ENCODE peak calls at places on chromosomes 2 and 18, in eight cellular contexts. I, U, T, C, O, S, P and G are unnamed samples. For H3K27me3, the result is how much of the 10 kb centered on the place peaks cover.

GRCh38 chr2:192286093-192286701 is 91.5 kb upstream of the TMEFF2 start:
- DNase-seq in I (no peak), U (no peak), T (no peak), C (no peak), O (no peak), S (no peak), P (no peak), G (no peak)

GRCh38 chr2:117979911-117980341 is 33.9 kb downstream of the CCDC93 start:
- DNase-seq in I (no peak), U (peak), T (no peak), C (no peak), O (no peak), S (no peak), P (no peak), G (peak)

GRCh38 chr2:160720098-160720497 is 226.5 kb upstream of the RBMS1 start:
- DNase-seq in I (no peak), U (no peak), T (no peak), C (no peak), O (no peak), S (no peak), P (no peak), G (no peak)

GRCh38 chr18:58992301-58993231 is 127.9 kb downstream of the ZNF532 start:
- DNase-seq in I (no peak), U (no peak), T (no peak), C (no peak), O (no peak), S (no peak), P (no peak), G (no peak)

GRCh38 chr2:50514881-50515280 is 517.1 kb downstream of the NRXN1 start:
- DNase-seq in I (no peak), U (no peak), T (no peak), C (no peak), O (no peak), S (no peak), P (no peak), G (no peak)

GRCh38 chr2:69902213-69902922 is 8.6 kb downstream of the SNRNP27 start:
- DNase-seq in I (peak), U (peak), T (no peak), C (peak), O (no peak), S (no peak), P (no peak), G (no peak)

GRCh38 chr2:237404413-237404812 is 9.6 kb downstream of the COL6A3 start:
- DNase-seq in I (no peak), U (no peak), T (no peak), C (no peak), O (no peak), S (no peak), P (no peak), G (no peak)

GRCh38 chr2:146734042-146734715 is 1110.7 kb upstream of the ACVR2A start:
- DNase-seq in I (no peak), U (peak), T (no peak), C (no peak), O (no peak), S (no peak), P (no peak), G (no peak)

GRCh38 chr2:60957643-60958042 is 59.9 kb upstream of the PEX13 start:
- DNase-seq in I (no peak), U (no peak), T (no peak), C (no peak), O (no peak), S (no peak), P (peak), G (peak)

GRCh38 chr2:126835811-126836210 is 62.9 kb upstream of the TEX51 start:
- DNase-seq in I (no peak), U (no peak), T (no peak), C (no peak), O (no peak), S (no peak), P (no peak), G (no peak)

GRCh38 chr2:8355046-8355445 is 326.8 kb upstream of the ID2 start:
- DNase-seq in I (no peak), U (no peak), T (no peak), C (no peak), O (no peak), S (no peak), P (no peak), G (no peak)

GRCh38 chr2:200172521-200172920 is 134.0 kb upstream of the SPATS2L start:
- DNase-seq in I (no peak), U (no peak), T (no peak), C (no peak), O (no peak), S (no peak), P (no peak), G (no peak)

GRCh38 chr2:39027427-39027826 is 93.4 kb downstream of the SOS1 start:
- DNase-seq in I (no peak), U (no peak), T (no peak), C (no peak), O (no peak), S (no peak), P (no peak), G (no peak)

GRCh38 chr2:73089270-73090030 is 17.9 kb upstream of the SFXN5 start:
- DNase-seq in I (no peak), U (no peak), T (no peak), C (peak), O (no peak), S (peak), P (no peak), G (peak)

GRCh38 chr2:197113221-197113831 is 186.8 kb upstream of the PGAP1 start:
- DNase-seq in I (no peak), U (peak), T (no peak), C (no peak), O (no peak), S (no peak), P (no peak), G (no peak)

GRCh38 chr2:69104281-69104680 is 91.3 kb downstream of the ANTXR1 start:
- DNase-seq in I (no peak), U (no peak), T (peak), C (no peak), O (no peak), S (no peak), P (no peak), G (no peak)

GRCh38 chr2:74009577-74009976 is 24.9 kb downstream of the TET3 start:
- DNase-seq in I (no peak), U (no peak), T (no peak), C (no peak), O (no peak), S (no peak), P (no peak), G (no peak)

GRCh38 chr2:55419236-55419513 is 481 bp downstream of the CCDC88A start:
- DNase-seq in I (no peak), U (peak), T (peak), C (no peak), O (peak), S (no peak), P (peak), G (peak)

GRCh38 chr18:38790303-38790702 is 1224.7 kb upstream of the CELF4 start:
- DNase-seq in I (no peak), U (no peak), T (no peak), C (no peak), O (no peak), S (no peak), P (no peak), G (no peak)

GRCh38 chr2:1803217-1804115 is 59.2 kb upstream of the PXDN start:
- DNase-seq in I (peak), U (no peak), T (no peak), C (no peak), O (no peak), S (no peak), P (no peak), G (no peak)

GRCh38 chr2:234142530-234142929 is 92.0 kb downstream of the SPP2 start:
- DNase-seq in I (no peak), U (no peak), T (no peak), C (no peak), O (no peak), S (no peak), P (no peak), G (no peak)

GRCh38 chr2:70553334-70553583 is 367 bp downstream of the TGFA start:
- DNase-seq in I (no peak), U (no peak), T (no peak), C (no peak), O (no peak), S (no peak), P (peak), G (peak)

GRCh38 chr18:44537521-44537920 is 143.2 kb upstream of the SETBP1 start:
- DNase-seq in I (no peak), U (no peak), T (no peak), C (no peak), O (no peak), S (no peak), P (no peak), G (no peak)

GRCh38 chr2:236731767-236732580 is 162.3 kb downstream of the ACKR3 start:
- DNase-seq in I (no peak), U (no peak), T (peak), C (peak), O (no peak), S (peak), P (peak), G (peak)

GRCh38 chr2:120736202-120736954 is 710 bp downstream of the GLI2 start:
- DNase-seq in I (no peak), U (no peak), T (no peak), C (no peak), O (no peak), S (peak), P (peak), G (no peak)

GRCh38 chr18:22432672-22433137 is 15.0 kb upstream of the CTAGE1 start:
- DNase-seq in I (no peak), U (no peak), T (peak), C (peak), O (no peak), S (peak), P (peak), G (peak)

GRCh38 chr18:75923169-75923568 is 495.7 kb upstream of the SMIM21 start:
- DNase-seq in I (peak), U (no peak), T (peak), C (peak), O (no peak), S (peak), P (no peak), G (peak)

GRCh38 chr2:239143858-239144712 is 256.7 kb downstream of the HDAC4 start:
- DNase-seq in I (no peak), U (peak), T (peak), C (peak), O (peak), S (no peak), P (no peak), G (peak)

GRCh38 chr2:176118606-176119370 is 2.2 kb downstream of the HOXD10 start:
- DNase-seq in I (no peak), U (no peak), T (no peak), C (no peak), O (no peak), S (no peak), P (no peak), G (peak)

GRCh38 chr2:54772110-54772509 is 48.6 kb downstream of the EML6 start:
- DNase-seq in I (no peak), U (no peak), T (no peak), C (no peak), O (no peak), S (no peak), P (no peak), G (no peak)

GRCh38 chr2:239297142-239298125 is 103.4 kb downstream of the HDAC4 start:
- DNase-seq in I (peak), U (no peak), T (peak), C (peak), O (no peak), S (no peak), P (no peak), G (peak)

DNA sequence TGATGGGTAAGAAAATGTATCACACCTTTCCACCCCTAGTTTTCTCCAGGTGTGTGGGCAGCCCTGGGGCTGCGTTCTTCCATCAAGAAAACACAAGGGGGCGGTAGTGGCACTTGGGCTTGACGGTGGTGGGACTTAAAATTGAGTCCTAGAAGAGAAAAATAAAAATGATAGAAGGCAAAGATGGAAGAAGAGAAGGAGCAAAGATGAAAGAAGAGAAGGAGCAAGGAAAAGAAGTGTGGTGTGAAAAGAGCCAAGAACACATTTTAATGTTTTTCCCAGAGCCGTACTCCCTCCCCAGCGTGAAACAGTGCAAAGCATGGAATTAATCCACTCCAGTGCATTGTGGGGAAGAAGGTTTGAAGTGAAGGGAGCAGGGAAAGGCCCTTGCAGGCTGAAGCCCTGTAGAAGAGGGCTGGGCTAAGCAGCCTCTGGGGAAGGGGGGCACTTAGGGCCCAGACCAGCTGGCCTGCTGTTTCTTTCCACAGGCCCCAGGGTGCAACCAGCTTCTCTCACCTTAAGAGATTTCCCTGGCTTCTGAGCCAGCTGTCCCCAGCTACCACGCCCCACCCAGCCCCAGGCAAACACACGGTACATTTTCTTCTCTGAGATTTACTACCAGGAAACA is 256.8 kb downstream of the RNF152 start:
- DNase-seq in I (peak), U (peak), T (no peak), C (peak), O (no peak), S (peak), P (peak), G (peak)
- TF ChIP-seq CTCF in I (peak), U (peak), T (peak), C (peak), O (peak), S (peak), P (peak), G (no peak)

GRCh38 chr2:231687133-231687852 is 21.0 kb upstream of the PTMA start:
- DNase-seq in I (peak), U (peak), T (peak), C (peak), O (peak), S (peak), P (peak), G (peak)
- H3K4me3 ChIP-seq in I (no peak), U (peak), T (no peak), C (no peak), O (no peak), S (no peak), P (no peak), G (no peak)

GRCh38 chr2:119119999-119120710 is 38.4 kb downstream of the C1QL2 start:
- DNase-seq in I (no peak), U (no peak), T (no peak), C (no peak), O (no peak), S (no peak), P (no peak), G (no peak)
- H3K27me3 ChIP-seq in I (under half), U (under half), T (under half), C (under half), O (under half), S (half or more), P (under half), G (under half)

DNA sequence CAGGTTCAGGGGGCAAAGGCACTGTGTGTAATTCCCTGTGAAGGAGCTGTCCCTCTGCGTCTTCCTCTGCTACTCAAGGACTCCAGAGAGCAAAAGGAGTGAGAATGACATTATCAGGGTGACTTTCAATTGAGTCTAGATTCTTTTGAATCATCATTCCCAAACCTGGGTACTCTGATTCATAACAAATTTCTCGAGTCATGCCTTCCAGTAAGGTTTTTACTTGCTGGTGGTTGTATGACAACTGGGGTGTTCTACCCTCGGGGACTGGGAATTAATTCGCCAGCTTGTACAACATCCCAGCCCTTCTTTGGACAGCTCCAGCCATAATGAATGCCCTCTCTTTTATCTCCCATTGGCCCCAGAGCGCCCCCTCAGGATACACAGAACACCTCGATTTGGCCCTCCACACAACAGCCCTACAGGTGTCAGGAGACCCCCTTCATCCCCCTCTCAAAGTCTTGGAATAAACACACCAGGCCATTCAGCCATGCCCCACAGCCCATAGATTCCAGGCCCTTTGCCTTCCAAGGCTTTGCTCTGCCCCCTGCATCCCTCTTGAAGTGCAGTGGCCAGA is 254.5 kb downstream of the KLHL29 start:
- DNase-seq in I (no peak), U (no peak), T (no peak), C (no peak), O (no peak), S (no peak), P (no peak), G (no peak)
- TF ChIP-seq CTCF in I (no peak), U (no peak), T (no peak), C (no peak), O (no peak), S (no peak), P (no peak), G (no peak)

GRCh38 chr2:13006829-13007715 is 290.3 kb downstream of the TRIB2 start:
- DNase-seq in I (no peak), U (peak), T (no peak), C (peak), O (peak), S (peak), P (peak), G (peak)
- H3K4me3 ChIP-seq in I (no peak), U (no peak), T (no peak), C (peak), O (no peak), S (peak), P (no peak), G (no peak)

GRCh38 chr2:11726384-11726783 is 20.0 kb upstream of the LPIN1 start:
- DNase-seq in I (no peak), U (no peak), T (no peak), C (no peak), O (no peak), S (no peak), P (no peak), G (no peak)

GRCh38 chr2:11722249-11723060 is 24.0 kb upstream of the LPIN1 start:
- DNase-seq in I (no peak), U (no peak), T (no peak), C (no peak), O (no peak), S (no peak), P (no peak), G (no peak)

GRCh38 chr2:11720752-11721151 is 25.7 kb upstream of the LPIN1 start:
- DNase-seq in I (no peak), U (no peak), T (no peak), C (no peak), O (no peak), S (no peak), P (no peak), G (no peak)

GRCh38 chr2:11723061-11723371 is 23.4 kb upstream of the LPIN1 start:
- DNase-seq in I (no peak), U (no peak), T (no peak), C (no peak), O (no peak), S (no peak), P (no peak), G (no peak)

DNA sequence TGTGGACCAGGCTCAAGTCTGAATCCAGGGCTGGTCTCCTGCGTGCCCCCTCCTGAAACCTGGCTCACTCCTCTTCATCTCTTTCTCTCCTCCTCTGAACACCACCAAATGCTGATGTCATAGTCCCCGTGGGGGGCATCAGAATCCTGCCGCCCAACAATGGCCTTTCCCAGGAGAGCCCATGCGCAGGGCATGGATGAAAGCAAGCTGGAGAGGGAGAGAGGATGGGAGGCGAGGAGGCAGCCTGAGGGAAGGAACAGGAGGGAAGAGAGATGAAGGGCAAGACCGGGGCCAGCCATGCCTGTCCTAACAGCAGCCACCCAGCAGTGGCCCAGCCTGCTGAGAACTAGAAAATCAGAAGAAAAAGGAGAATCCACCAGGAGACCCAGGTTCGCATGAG is 22.3 kb upstream of the LPIN1 start:
- DNase-seq in I (no peak), U (no peak), T (no peak), C (no peak), O (no peak), S (no peak), P (no peak), G (no peak)
- H3K27me3 ChIP-seq in I (under half), U (under half), T (under half), C (under half), O (under half), S (under half), P (under half), G (under half)

GRCh38 chr2:15146960-15147359 is 414.2 kb downstream of the NBAS start:
- DNase-seq in I (no peak), U (no peak), T (no peak), C (no peak), O (no peak), S (no peak), P (no peak), G (no peak)
- TF ChIP-seq CTCF in I (no peak), U (no peak), T (no peak), C (no peak), O (no peak), S (no peak), P (no peak), G (no peak)

DNA sequence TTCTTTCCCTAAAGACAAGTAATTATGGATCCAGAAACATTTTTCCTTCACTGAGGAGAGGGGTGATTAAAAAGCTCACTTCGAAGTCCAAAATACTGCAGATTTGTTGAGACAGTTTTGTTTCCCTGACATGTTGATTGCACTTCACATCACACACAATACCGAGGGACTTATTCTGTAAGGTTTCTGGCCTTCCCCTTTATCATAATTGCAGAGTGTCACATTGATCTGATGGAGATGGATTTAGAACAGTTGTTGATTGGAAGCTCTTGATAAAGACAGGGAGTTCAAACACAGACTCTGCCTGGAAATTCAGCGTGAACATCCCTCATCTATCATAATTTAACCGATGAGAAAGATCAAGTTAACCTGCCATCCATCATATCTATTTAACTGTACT is 163.6 kb downstream of the PTPRM start:
- DNase-seq in I (no peak), U (no peak), T (no peak), C (no peak), O (no peak), S (no peak), P (no peak), G (no peak)
- H3K4me3 ChIP-seq in I (no peak), U (no peak), T (no peak), C (no peak), O (no peak), S (no peak), P (no peak), G (no peak)